ENCODE peak calls at places on chromosomes 11 and 22, in eight cellular contexts. X, R, Q, F, N, B, V and K are unnamed samples.

GRCh38 chr11:102144357-102145342 is 34.4 kb downstream of the YAP1 start:
- DNase-seq in X (peak), R (no peak), Q (no peak), F (no peak), N (peak), B (no peak), V (no peak), K (peak)

GRCh38 chr11:16839821-16840220 is 101.4 kb downstream of the C11orf58 start:
- DNase-seq in X (no peak), R (no peak), Q (no peak), F (no peak), N (no peak), B (no peak), V (no peak), K (no peak)

GRCh38 chr11:1193326-1194230 is 29.3 kb upstream of the MUC5B start:
- DNase-seq in X (no peak), R (no peak), Q (peak), F (no peak), N (no peak), B (no peak), V (no peak), K (no peak)

GRCh38 chr22:39482768-39483167 is 19.3 kb upstream of the MIEF1 start:
- DNase-seq in X (peak), R (no peak), Q (no peak), F (no peak), N (no peak), B (no peak), V (no peak), K (no peak)

GRCh38 chr11:58963551-58964075 is 24.3 kb downstream of the GLYATL1 start:
- DNase-seq in X (peak), R (no peak), Q (peak), F (no peak), N (no peak), B (peak), V (no peak), K (peak)

GRCh38 chr22:45844949-45845613 is 131.9 kb downstream of the WNT7B start:
- DNase-seq in X (peak), R (no peak), Q (no peak), F (no peak), N (no peak), B (peak), V (no peak), K (no peak)

GRCh38 chr11:57277845-57278720 is 41.0 kb upstream of the APLNR start:
- DNase-seq in X (peak), R (peak), Q (peak), F (peak), N (peak), B (peak), V (no peak), K (peak)

GRCh38 chr11:20443596-20443995 is 56.1 kb downstream of the PRMT3 start:
- DNase-seq in X (peak), R (peak), Q (peak), F (peak), N (peak), B (peak), V (peak), K (peak)

GRCh38 chr11:35260342-35260985 is 121.5 kb downstream of the CD44 start:
- DNase-seq in X (no peak), R (no peak), Q (no peak), F (no peak), N (peak), B (no peak), V (no peak), K (peak)

GRCh38 chr22:19448076-19448607 is 631 bp upstream of the C22orf39 start:
- DNase-seq in X (peak), R (no peak), Q (peak), F (peak), N (peak), B (peak), V (peak), K (peak)

GRCh38 chr22:27835446-27835845 is 33.9 kb upstream of the MN1 start:
- DNase-seq in X (no peak), R (no peak), Q (no peak), F (no peak), N (no peak), B (no peak), V (no peak), K (no peak)

GRCh38 chr11:9748361-9748970 is 84.6 kb downstream of the SWAP70 start:
- DNase-seq in X (peak), R (peak), Q (peak), F (peak), N (peak), B (peak), V (peak), K (peak)

GRCh38 chr11:71286701-71287643 is 34.6 kb upstream of the SHANK2 start:
- DNase-seq in X (no peak), R (no peak), Q (peak), F (no peak), N (peak), B (no peak), V (no peak), K (no peak)

GRCh38 chr11:5705688-5706087 is 16.1 kb downstream of the TRIM22 start:
- DNase-seq in X (no peak), R (no peak), Q (no peak), F (no peak), N (no peak), B (no peak), V (no peak), K (no peak)

GRCh38 chr11:44607324-44607962 is 42.0 kb downstream of the CD82 start:
- DNase-seq in X (no peak), R (no peak), Q (no peak), F (no peak), N (no peak), B (no peak), V (no peak), K (no peak)

GRCh38 chr11:2928605-2929510 is at the start of gene PHLDA2:
- DNase-seq in X (peak), R (peak), Q (peak), F (no peak), N (peak), B (peak), V (no peak), K (peak)

GRCh38 chr11:114193730-114194674 is 102.2 kb upstream of the NNMT start:
- DNase-seq in X (no peak), R (no peak), Q (no peak), F (no peak), N (no peak), B (no peak), V (no peak), K (no peak)

GRCh38 chr11:35145249-35145648 is 6.3 kb downstream of the CD44 start:
- DNase-seq in X (no peak), R (no peak), Q (no peak), F (no peak), N (peak), B (no peak), V (peak), K (no peak)

GRCh38 chr11:64694821-64695365 is 28.1 kb downstream of the NRXN2 start:
- DNase-seq in X (peak), R (no peak), Q (peak), F (peak), N (no peak), B (peak), V (no peak), K (no peak)

GRCh38 chr11:122642472-122642922 is 13.0 kb upstream of the UBASH3B start:
- DNase-seq in X (no peak), R (peak), Q (no peak), F (no peak), N (peak), B (no peak), V (no peak), K (peak)

GRCh38 chr11:36037031-36037430 is 93.2 kb downstream of the LDLRAD3 start:
- DNase-seq in X (no peak), R (no peak), Q (no peak), F (no peak), N (peak), B (no peak), V (no peak), K (no peak)

GRCh38 chr11:7605544-7605943 is 67.8 kb downstream of the CYB5R2 start:
- DNase-seq in X (no peak), R (peak), Q (no peak), F (no peak), N (peak), B (no peak), V (no peak), K (peak)

GRCh38 chr22:17366329-17366728 is 2.9 kb upstream of the CECR2 start:
- DNase-seq in X (no peak), R (no peak), Q (no peak), F (no peak), N (no peak), B (no peak), V (no peak), K (no peak)

GRCh38 chr22:35572552-35572951 is 31.9 kb downstream of the RASD2 start:
- DNase-seq in X (no peak), R (no peak), Q (no peak), F (no peak), N (no peak), B (no peak), V (no peak), K (no peak)

GRCh38 chr11:40877981-40878380 is 581.5 kb downstream of the LRRC4C start:
- DNase-seq in X (no peak), R (no peak), Q (no peak), F (no peak), N (no peak), B (no peak), V (no peak), K (no peak)

GRCh38 chr11:130601764-130602163 is 153.3 kb downstream of the ADAMTS15 start:
- DNase-seq in X (no peak), R (no peak), Q (no peak), F (no peak), N (no peak), B (no peak), V (no peak), K (no peak)

GRCh38 chr11:24651873-24652272 is 155.0 kb downstream of the LUZP2 start:
- DNase-seq in X (no peak), R (no peak), Q (no peak), F (no peak), N (no peak), B (no peak), V (no peak), K (no peak)

GRCh38 chr11:113114452-113115027 is 153.3 kb downstream of the NCAM1 start:
- DNase-seq in X (peak), R (no peak), Q (peak), F (peak), N (peak), B (peak), V (peak), K (peak)

GRCh38 chr11:42253156-42253555 is 793.7 kb upstream of the LRRC4C start:
- DNase-seq in X (no peak), R (no peak), Q (no peak), F (no peak), N (no peak), B (no peak), V (no peak), K (no peak)

GRCh38 chr11:28632338-28632737 is 524.1 kb downstream of the METTL15 start:
- DNase-seq in X (no peak), R (no peak), Q (no peak), F (no peak), N (peak), B (no peak), V (no peak), K (no peak)

GRCh38 chr11:45355706-45356041 is 69.5 kb upstream of the SYT13 start:
- DNase-seq in X (no peak), R (no peak), Q (no peak), F (no peak), N (no peak), B (no peak), V (no peak), K (no peak)

GRCh38 chr11:81331611-81332205 is 1402.0 kb downstream of the FAM181B start:
- DNase-seq in X (no peak), R (no peak), Q (no peak), F (no peak), N (no peak), B (no peak), V (no peak), K (no peak)

GRCh38 chr22:27777128-27777527 is 24.4 kb downstream of the MN1 start:
- DNase-seq in X (no peak), R (no peak), Q (no peak), F (no peak), N (no peak), B (no peak), V (no peak), K (no peak)

GRCh38 chr11:130813196-130813595 is 103.1 kb downstream of the SNX19 start:
- DNase-seq in X (no peak), R (no peak), Q (no peak), F (no peak), N (no peak), B (no peak), V (no peak), K (no peak)

GRCh38 chr11:88666364-88666763 is 328.8 kb upstream of the CTSC start:
- DNase-seq in X (no peak), R (no peak), Q (no peak), F (no peak), N (no peak), B (no peak), V (no peak), K (peak)

GRCh38 chr11:16911186-16911585 is 103.0 kb downstream of the PLEKHA7 start:
- DNase-seq in X (no peak), R (no peak), Q (no peak), F (no peak), N (no peak), B (no peak), V (peak), K (no peak)

GRCh38 chr11:118619444-118620205 is 12.2 kb downstream of the PHLDB1 start:
- DNase-seq in X (no peak), R (no peak), Q (no peak), F (no peak), N (peak), B (no peak), V (no peak), K (peak)

GRCh38 chr11:5247479-5248192 is 2.0 kb downstream of the HBG1 start:
- DNase-seq in X (no peak), R (no peak), Q (no peak), F (no peak), N (no peak), B (no peak), V (no peak), K (no peak)

GRCh38 chr11:73085189-73085875 is 56.8 kb downstream of the FCHSD2 start:
- DNase-seq in X (no peak), R (no peak), Q (no peak), F (no peak), N (peak), B (no peak), V (no peak), K (no peak)

GRCh38 chr11:73087730-73088129 is 54.4 kb downstream of the FCHSD2 start:
- DNase-seq in X (no peak), R (no peak), Q (no peak), F (no peak), N (no peak), B (no peak), V (no peak), K (no peak)
- H3K27ac ChIP-seq in X (no peak), R (no peak), Q (no peak), F (peak), N (no peak), B (no peak), V (no peak), K (no peak)

GRCh38 chr11:106369224-106369623 is 291.8 kb downstream of the AASDHPPT start:
- DNase-seq in X (no peak), R (no peak), Q (no peak), F (no peak), N (no peak), B (no peak), V (no peak), K (no peak)
- TF ChIP-seq CTCF in X (no peak), R (no peak), Q (peak), F (no peak), N (peak), B (no peak), V (no peak), K (no peak)

GRCh38 chr11:75142714-75143419 is 8.0 kb upstream of the SLCO2B1 start:
- DNase-seq in X (no peak), R (peak), Q (peak), F (peak), N (peak), B (peak), V (peak), K (peak)
- TF ChIP-seq EZH2phosphoT487 in X (no peak), R (no peak), Q (no peak), F (no peak), N (no peak), B (no peak), V (no peak), K (no peak)

GRCh38 chr11:62575156-62575555 is 1.5 kb upstream of the EEF1G start:
- DNase-seq in X (no peak), R (no peak), Q (no peak), F (no peak), N (no peak), B (no peak), V (no peak), K (no peak)
- H3K27ac ChIP-seq in X (no peak), R (peak), Q (peak), F (peak), N (peak), B (no peak), V (no peak), K (peak)

GRCh38 chr11:65827774-65828156 is 6.0 kb upstream of the SNX32 start:
- DNase-seq in X (no peak), R (no peak), Q (no peak), F (no peak), N (no peak), B (no peak), V (no peak), K (no peak)

GRCh38 chr11:65829459-65829858 is 4.3 kb upstream of the SNX32 start:
- DNase-seq in X (no peak), R (no peak), Q (no peak), F (no peak), N (no peak), B (no peak), V (no peak), K (no peak)

GRCh38 chr11:65834202-65834601 is 439 bp downstream of the SNX32 start:
- DNase-seq in X (no peak), R (no peak), Q (no peak), F (no peak), N (no peak), B (no peak), V (no peak), K (no peak)

GRCh38 chr11:65833297-65834030 is at the start of gene SNX32:
- DNase-seq in X (peak), R (no peak), Q (peak), F (no peak), N (peak), B (peak), V (peak), K (peak)
- TF ChIP-seq CTCF in X (no peak), R (no peak), Q (no peak), F (no peak), N (no peak), B (no peak), V (no peak), K (no peak)

DNA sequence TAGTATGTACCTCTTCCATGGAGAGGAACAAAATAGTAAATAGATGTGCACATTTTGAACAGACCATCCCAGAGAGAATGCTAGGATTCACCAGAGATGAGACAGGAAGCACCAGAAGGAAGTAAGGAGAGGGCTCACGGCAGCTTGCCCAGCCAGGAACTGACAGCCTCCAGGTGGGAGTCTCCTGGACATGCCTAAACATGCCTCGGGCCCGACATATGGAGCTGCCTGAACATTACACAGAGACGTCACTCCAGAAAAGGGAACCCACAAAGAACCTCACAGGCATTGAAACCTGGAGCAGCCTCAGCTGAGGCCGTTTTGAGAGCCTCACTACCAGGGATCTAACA is 67.4 kb downstream of the BRD1 start:
- DNase-seq in X (no peak), R (no peak), Q (no peak), F (no peak), N (no peak), B (no peak), V (no peak), K (no peak)
- TF ChIP-seq EZH2phosphoT487 in X (no peak), R (no peak), Q (no peak), F (no peak), N (no peak), B (no peak), V (no peak), K (no peak)

GRCh38 chr22:37308385-37309200 is 26.3 kb downstream of the CYTH4 start:
- DNase-seq in X (no peak), R (no peak), Q (no peak), F (no peak), N (no peak), B (no peak), V (no peak), K (no peak)
- H3K27ac ChIP-seq in X (no peak), R (peak), Q (no peak), F (peak), N (peak), B (no peak), V (no peak), K (peak)

DNA sequence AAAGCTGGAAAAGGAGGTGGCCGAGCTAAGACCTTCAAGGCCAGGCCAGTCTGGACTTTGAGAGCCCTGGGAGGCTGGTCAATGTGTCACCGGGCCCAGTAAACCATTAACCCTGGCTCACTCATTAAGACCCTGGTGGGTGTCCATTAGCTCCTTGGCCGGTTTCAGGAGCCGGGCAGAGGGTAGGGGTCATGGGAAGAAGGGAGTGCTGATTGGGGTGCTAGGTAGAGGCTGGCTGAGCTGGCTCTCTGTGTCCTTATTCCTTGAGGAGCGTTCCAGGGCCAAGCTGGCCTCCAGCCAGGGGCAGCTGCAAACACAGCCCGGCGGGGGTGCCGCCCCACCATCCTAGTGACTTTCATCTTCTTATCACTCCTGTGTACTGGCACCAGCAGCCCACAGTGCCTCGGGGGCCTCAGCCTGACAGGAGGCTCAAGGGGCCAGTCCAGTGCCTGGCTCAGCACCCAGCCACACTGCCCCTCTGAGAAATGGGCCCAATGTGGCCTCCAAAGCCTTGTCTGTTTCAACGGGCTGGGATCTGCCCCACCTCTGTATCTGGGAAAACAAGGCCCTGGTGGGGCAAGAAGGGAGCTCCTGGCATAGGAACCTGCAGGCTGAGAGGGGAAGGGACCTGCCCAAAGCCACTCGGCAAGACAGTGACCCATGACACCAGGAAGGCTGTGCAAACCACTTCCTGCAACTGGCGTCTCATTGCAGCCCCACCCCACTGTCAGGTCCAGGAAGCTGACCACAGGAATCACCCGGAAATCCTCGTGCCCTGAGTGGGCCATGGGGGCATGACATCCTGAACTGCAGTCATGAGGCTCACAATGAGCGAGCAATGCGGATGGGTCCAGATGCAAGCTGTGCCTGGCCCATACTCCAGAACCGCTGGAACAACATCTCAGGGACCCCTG is 15.1 kb upstream of the RGL4 start:
- DNase-seq in X (no peak), R (no peak), Q (no peak), F (peak), N (peak), B (no peak), V (no peak), K (peak)
- TF ChIP-seq CTCF in X (no peak), R (no peak), Q (no peak), F (no peak), N (no peak), B (no peak), V (no peak), K (no peak)

DNA sequence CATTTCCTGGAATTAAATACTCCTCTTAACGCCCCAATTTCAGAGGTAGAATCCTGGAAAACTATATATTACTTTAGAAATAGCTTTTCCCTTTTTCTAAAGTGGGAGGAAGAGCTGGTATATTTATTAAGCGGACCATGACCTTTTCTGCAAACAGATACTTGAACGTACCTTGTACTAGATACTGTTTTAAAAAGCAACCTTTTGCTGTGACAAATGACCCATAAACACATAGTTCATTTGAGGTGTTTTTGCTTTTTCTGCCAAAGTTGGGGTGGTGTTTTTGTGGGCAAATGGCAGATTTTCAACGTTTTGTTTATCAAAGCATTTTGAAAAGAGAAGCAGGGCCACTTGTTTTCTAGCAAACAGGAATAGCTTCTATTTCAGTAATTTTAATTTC is 2.2 kb downstream of the FBXO7 start:
- DNase-seq in X (no peak), R (no peak), Q (no peak), F (no peak), N (no peak), B (no peak), V (no peak), K (no peak)
- TF ChIP-seq EZH2phosphoT487 in X (no peak), R (no peak), Q (no peak), F (no peak), N (no peak), B (no peak), V (no peak), K (no peak)